ENCODE peak calls at places on chromosomes 7 and 10, in six cellular contexts. E is H9; S is A673; C is foreskin keratinocyte; U is colonic mucosa; N is CD8-positive, alpha-beta memory T cell. V is an unnamed sample.

GRCh38 chr7:5143935-5144903 is 45.8 kb upstream of the WIPI2 start:
- DNase-seq in E (no peak), U (no peak), S (peak; percentile 75), N (peak; percentile 58), C (no peak), V (peak; percentile 15)

GRCh38 chr7:106421181-106421762 is 136.5 kb upstream of the NAMPT start:
- DNase-seq in S (peak; percentile 94), C (no peak), N (no peak), E (no peak), U (peak; percentile 58), V (no peak)

GRCh38 chr7:48154792-48155413 is 16.4 kb upstream of the ABCA13 start:
- DNase-seq in C (peak; percentile 27), S (peak; percentile 61), N (peak; percentile 14), E (no peak), U (peak; percentile 81), V (peak; percentile 49)

GRCh38 chr7:22452142-22452763 is 47.7 kb downstream of the STEAP1B start:
- DNase-seq in E (peak; percentile 84), S (peak; percentile 71), C (no peak), U (peak; percentile 81), N (no peak), V (peak; percentile 85)

GRCh38 chr7:105853931-105854419 is 22.4 kb downstream of the ATXN7L1 start:
- DNase-seq in E (no peak), S (peak; percentile 83), C (no peak), U (no peak), N (no peak), V (no peak)

GRCh38 chr10:79405221-79405994 is 40.0 kb downstream of the ZCCHC24 start:
- DNase-seq in S (peak; percentile 70), E (no peak), C (no peak), U (no peak), N (no peak), V (no peak)

GRCh38 chr7:2919256-2919655 is 75.1 kb upstream of the GNA12 start:
- DNase-seq in N (no peak), S (no peak), U (no peak), E (no peak), C (no peak), V (no peak)

GRCh38 chr7:23811540-23811939 is 101.5 kb downstream of the STK31 start:
- DNase-seq in N (no peak), S (peak; percentile 34), E (no peak), U (no peak), C (no peak), V (no peak)

GRCh38 chr10:62561151-62561550 is 187.0 kb downstream of the ZNF365 start:
- DNase-seq in E (no peak), U (no peak), S (no peak), C (no peak), N (no peak), V (no peak)

GRCh38 chr7:104106106-104106505 is 101.7 kb downstream of the ORC5 start:
- DNase-seq in U (no peak), E (no peak), C (no peak), S (peak; percentile 5), N (no peak), V (no peak)

GRCh38 chr7:92246363-92247101 is 758 bp downstream of the ANKIB1 start:
- DNase-seq in C (no peak), S (peak; percentile 51), E (peak; percentile 73), U (peak; percentile 44), N (peak; percentile 19), V (peak; percentile 31)

GRCh38 chr7:18177815-18178660 is 150.4 kb upstream of the PRPS1L1 start:
- DNase-seq in C (no peak), U (no peak), S (no peak), N (no peak), E (no peak), V (no peak)

GRCh38 chr7:151366141-151366871 is 24.7 kb downstream of the NUB1 start:
- DNase-seq in S (no peak), N (no peak), C (no peak), U (no peak), E (no peak), V (no peak)
- H3K4me1 ChIP-seq in S (no peaks in the 10 kb centered on the region), N (peaks cover 9% of the 10 kb centered on the region), C (no peaks in the 10 kb centered on the region), U (peaks cover 5% of the 10 kb centered on the region), E (no peaks in the 10 kb centered on the region), V (peaks cover 2% of the 10 kb centered on the region)

DNA sequence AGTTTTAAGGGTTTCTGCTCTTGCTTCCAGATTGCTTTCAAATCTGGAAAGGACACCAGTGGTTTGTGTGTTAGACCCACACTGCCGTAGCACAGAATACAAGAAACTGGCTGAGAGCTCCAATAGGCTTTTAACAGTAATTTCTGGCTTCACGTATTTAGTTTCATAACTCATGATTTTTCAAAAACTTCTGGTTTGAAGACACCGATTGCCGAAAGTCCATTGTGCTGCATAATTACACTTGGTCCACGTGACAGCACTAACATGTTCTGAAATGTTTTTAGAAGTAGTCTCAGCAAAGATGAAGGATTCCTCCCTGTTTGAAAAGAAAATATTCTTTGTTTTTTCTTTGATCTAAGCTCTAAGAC is 3.8 kb downstream of the EGFR start:
- DNase-seq in U (no peak), E (no peak), N (no peak), S (no peak), C (no peak), V (no peak)
- H3K27me3 ChIP-seq in U (no peaks in the 10 kb centered on the region), E (peaks cover 16% of the 10 kb centered on the region), N (no peaks in the 10 kb centered on the region), S (peaks cover 54% of the 10 kb centered on the region), C (no peaks in the 10 kb centered on the region), V (no peaks in the 10 kb centered on the region)

GRCh38 chr10:47024046-47024322 is 112.8 kb downstream of the PTPN20 start:
- DNase-seq in E (peak; percentile 10), N (no peak), U (no peak), S (no peak), C (no peak), V (no peak)

GRCh38 chr10:47025540-47026300 is 114.5 kb downstream of the PTPN20 start:
- DNase-seq in U (no peak), S (no peak), N (no peak), C (no peak), E (peak; percentile 14), V (peak; percentile 7)

GRCh38 chr10:47025253-47025539 is 114.0 kb downstream of the PTPN20 start:
- DNase-seq in N (no peak), E (peak; percentile 24), C (no peak), S (no peak), U (no peak), V (peak; percentile 9)

GRCh38 chr10:47023237-47024045 is 112.2 kb downstream of the PTPN20 start:
- DNase-seq in S (no peak), E (peak; percentile 23), C (no peak), N (no peak), U (no peak), V (peak; percentile 39)

GRCh38 chr10:47024399-47025252 is 113.4 kb downstream of the PTPN20 start:
- DNase-seq in S (peak; percentile 51), U (peak; percentile 65), N (peak; percentile 29), E (peak; percentile 85), C (peak; percentile 17), V (peak; percentile 74)
- H3K4me1 ChIP-seq in S (no peaks in the 10 kb centered on the region), U (no peaks in the 10 kb centered on the region), N (no peaks in the 10 kb centered on the region), E (no peaks in the 10 kb centered on the region), C (no peaks in the 10 kb centered on the region), V (no peaks in the 10 kb centered on the region)

GRCh38 chr10:100744136-100744979 is 1.0 kb upstream of the PAX2 start:
- DNase-seq in E (no peak), C (no peak), S (peak; percentile 58), N (no peak), U (no peak), V (no peak)
- H3K27me3 ChIP-seq in E (peaks cover 85% of the 10 kb centered on the region), C (peaks cover 100% of the 10 kb centered on the region), S (peaks cover 100% of the 10 kb centered on the region), N (peaks cover 62% of the 10 kb centered on the region), U (peaks cover 96% of the 10 kb centered on the region), V (peaks cover 95% of the 10 kb centered on the region)

GRCh38 chr10:133390597-133391248 is 3.2 kb upstream of the MTG1 start:
- DNase-seq in E (no peak), C (no peak), S (no peak), U (no peak), N (no peak), V (no peak)
- H3K4me1 ChIP-seq in E (no peaks in the 10 kb centered on the region), C (peaks cover 3% of the 10 kb centered on the region), S (peaks cover 4% of the 10 kb centered on the region), U (peaks cover 8% of the 10 kb centered on the region), N (peaks cover 50% of the 10 kb centered on the region), V (no peaks in the 10 kb centered on the region)

GRCh38 chr10:90857635-90858488 is at the start of gene HTR7:
- DNase-seq in N (peak; percentile 38), C (no peak), U (peak; percentile 52), S (peak; percentile 44), E (peak; percentile 75), V (peak; percentile 65)

GRCh38 chr10:90856964-90857634 is 740 bp downstream of the HTR7 start:
- DNase-seq in E (peak; percentile 41), C (no peak), N (no peak), U (no peak), S (no peak), V (no peak)

GRCh38 chr10:90859321-90859751 is 1.5 kb upstream of the HTR7 start:
- DNase-seq in U (no peak), S (peak; percentile 14), C (peak; percentile 77), E (no peak), N (no peak), V (no peak)

GRCh38 chr10:90860790-90861189 is 3.0 kb upstream of the HTR7 start:
- DNase-seq in C (no peak), S (no peak), E (no peak), U (no peak), N (no peak), V (no peak)

DNA sequence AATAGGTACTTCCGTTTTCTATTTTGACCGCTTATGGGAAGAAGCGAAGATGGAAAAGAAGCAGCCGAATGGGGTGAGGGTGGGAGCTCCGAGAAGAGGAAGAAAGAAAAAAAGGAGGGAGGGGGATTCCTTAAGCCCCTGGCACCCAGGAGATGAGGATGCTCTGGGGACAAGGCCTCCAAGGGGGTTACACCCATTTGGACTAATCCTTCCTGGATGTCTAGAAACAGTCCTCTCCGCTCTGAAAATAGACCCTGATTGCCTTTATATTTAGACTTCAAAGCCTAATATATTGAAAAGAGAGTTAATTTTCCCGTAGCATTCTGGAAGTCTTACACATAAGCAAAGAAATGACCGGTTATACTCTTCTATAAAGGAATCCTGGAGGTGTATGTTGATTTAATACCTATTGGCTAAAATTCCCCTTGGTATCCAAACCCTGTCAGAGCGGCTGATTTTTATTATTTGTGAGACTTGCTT is 690 bp upstream of the HTR7 start:
- DNase-seq in U (no peak), C (no peak), E (no peak), S (no peak), N (no peak), V (no peak)
- H3K27me3 ChIP-seq in U (peaks cover 36% of the 10 kb centered on the region), C (no peaks in the 10 kb centered on the region), E (peaks cover 11% of the 10 kb centered on the region), S (peaks cover 92% of the 10 kb centered on the region), N (peaks cover 36% of the 10 kb centered on the region), V (peaks cover 82% of the 10 kb centered on the region)

V was measured in BE2C.